ENCODE peak calls at places on chromosomes 11 and 22, in nine cellular contexts. One of them, this sample, is unnamed.

GRCh38 chr22:17716529-17716928 is 57.7 kb downstream of the BID start:
- DNase-seq in lower lobe of right lung: no peak
- DNase-seq in M059J: no peak
- DNase-seq in cortex of kidney: no peak
- DNase-seq in activated CD4-positive, alpha-beta T cell treated with anti-CD3 and anti-CD28 coated beads, Interleukin-2, amount 50 U/mL, for 48 hours: no peak
- DNase-seq in SK-MEL-5: no peak
- DNase-seq in activated T-cell treated with anti-CD3 and anti-CD28 coated beads for 24 hours: no peak
- DNase-seq in stimulated activated CD4-positive, alpha-beta T cell treated with anti-CD3 and anti-CD28 coated beads, Interleukin-4, amount 100 ng/mL, for 4 hours: no peak
- DNase-seq in anterior cingulate cortex: no peak
- DNase-seq in this sample: no peak

GRCh38 chr11:65378208-65378927 is 4.1 kb downstream of the SLC25A45 start:
- DNase-seq in lower lobe of right lung: no peak
- DNase-seq in M059J: no peak
- DNase-seq in cortex of kidney: no peak
- DNase-seq in activated CD4-positive, alpha-beta T cell treated with anti-CD3 and anti-CD28 coated beads, Interleukin-2, amount 50 U/mL, for 48 hours: no peak
- DNase-seq in SK-MEL-5: no peak
- DNase-seq in activated T-cell treated with anti-CD3 and anti-CD28 coated beads for 24 hours: no peak
- DNase-seq in stimulated activated CD4-positive, alpha-beta T cell treated with anti-CD3 and anti-CD28 coated beads, Interleukin-4, amount 100 ng/mL, for 4 hours: no peak
- DNase-seq in anterior cingulate cortex: no peak
- DNase-seq in this sample: no peak

GRCh38 chr11:12284321-12285050 is 92.9 kb upstream of the PARVA start:
- DNase-seq in lower lobe of right lung: no peak
- DNase-seq in M059J: peak; percentile 85
- DNase-seq in cortex of kidney: no peak
- DNase-seq in activated CD4-positive, alpha-beta T cell treated with anti-CD3 and anti-CD28 coated beads, Interleukin-2, amount 50 U/mL, for 48 hours: no peak
- DNase-seq in SK-MEL-5: no peak
- DNase-seq in activated T-cell treated with anti-CD3 and anti-CD28 coated beads for 24 hours: no peak
- DNase-seq in stimulated activated CD4-positive, alpha-beta T cell treated with anti-CD3 and anti-CD28 coated beads, Interleukin-4, amount 100 ng/mL, for 4 hours: no peak
- DNase-seq in anterior cingulate cortex: no peak
- DNase-seq in this sample: peak; percentile 73

GRCh38 chr11:98365941-98366340 is 654.8 kb upstream of the CNTN5 start:
- DNase-seq in lower lobe of right lung: no peak
- DNase-seq in M059J: no peak
- DNase-seq in cortex of kidney: no peak
- DNase-seq in activated CD4-positive, alpha-beta T cell treated with anti-CD3 and anti-CD28 coated beads, Interleukin-2, amount 50 U/mL, for 48 hours: no peak
- DNase-seq in SK-MEL-5: no peak
- DNase-seq in activated T-cell treated with anti-CD3 and anti-CD28 coated beads for 24 hours: no peak
- DNase-seq in stimulated activated CD4-positive, alpha-beta T cell treated with anti-CD3 and anti-CD28 coated beads, Interleukin-4, amount 100 ng/mL, for 4 hours: no peak
- DNase-seq in anterior cingulate cortex: no peak
- DNase-seq in this sample: no peak

GRCh38 chr22:24183321-24184031 is 2.2 kb downstream of the SUSD2 start:
- DNase-seq in lower lobe of right lung: peak; percentile 62
- DNase-seq in M059J: no peak
- DNase-seq in cortex of kidney: no peak
- DNase-seq in activated CD4-positive, alpha-beta T cell treated with anti-CD3 and anti-CD28 coated beads, Interleukin-2, amount 50 U/mL, for 48 hours: no peak
- DNase-seq in SK-MEL-5: no peak
- DNase-seq in activated T-cell treated with anti-CD3 and anti-CD28 coated beads for 24 hours: no peak
- DNase-seq in stimulated activated CD4-positive, alpha-beta T cell treated with anti-CD3 and anti-CD28 coated beads, Interleukin-4, amount 100 ng/mL, for 4 hours: no peak
- DNase-seq in anterior cingulate cortex: no peak
- DNase-seq in this sample: no peak

GRCh38 chr11:130068986-130069683 is 559 bp upstream of the APLP2 start:
- DNase-seq in lower lobe of right lung: no peak
- DNase-seq in M059J: peak; percentile 92
- DNase-seq in cortex of kidney: no peak
- DNase-seq in activated CD4-positive, alpha-beta T cell treated with anti-CD3 and anti-CD28 coated beads, Interleukin-2, amount 50 U/mL, for 48 hours: no peak
- DNase-seq in SK-MEL-5: peak; percentile 58
- DNase-seq in activated T-cell treated with anti-CD3 and anti-CD28 coated beads for 24 hours: no peak
- DNase-seq in stimulated activated CD4-positive, alpha-beta T cell treated with anti-CD3 and anti-CD28 coated beads, Interleukin-4, amount 100 ng/mL, for 4 hours: no peak
- DNase-seq in anterior cingulate cortex: peak; percentile 47
- DNase-seq in this sample: peak; percentile 88

GRCh38 chr22:30178180-30179126 is 68.1 kb downstream of the LIF start:
- DNase-seq in lower lobe of right lung: no peak
- DNase-seq in M059J: no peak
- DNase-seq in cortex of kidney: no peak
- DNase-seq in activated CD4-positive, alpha-beta T cell treated with anti-CD3 and anti-CD28 coated beads, Interleukin-2, amount 50 U/mL, for 48 hours: peak; percentile 60
- DNase-seq in SK-MEL-5: peak; percentile 49
- DNase-seq in activated T-cell treated with anti-CD3 and anti-CD28 coated beads for 24 hours: peak; percentile 59
- DNase-seq in stimulated activated CD4-positive, alpha-beta T cell treated with anti-CD3 and anti-CD28 coated beads, Interleukin-4, amount 100 ng/mL, for 4 hours: peak; percentile 38
- DNase-seq in anterior cingulate cortex: no peak
- DNase-seq in this sample: no peak

GRCh38 chr11:96155627-96156378 is 187.2 kb downstream of the MAML2 start:
- DNase-seq in lower lobe of right lung: peak; percentile 61
- DNase-seq in M059J: peak; percentile 98
- DNase-seq in cortex of kidney: no peak
- DNase-seq in activated CD4-positive, alpha-beta T cell treated with anti-CD3 and anti-CD28 coated beads, Interleukin-2, amount 50 U/mL, for 48 hours: peak; percentile 77
- DNase-seq in SK-MEL-5: peak; percentile 89
- DNase-seq in activated T-cell treated with anti-CD3 and anti-CD28 coated beads for 24 hours: peak; percentile 53
- DNase-seq in stimulated activated CD4-positive, alpha-beta T cell treated with anti-CD3 and anti-CD28 coated beads, Interleukin-4, amount 100 ng/mL, for 4 hours: peak; percentile 51
- DNase-seq in anterior cingulate cortex: no peak
- DNase-seq in this sample: peak; percentile 96

GRCh38 chr22:42440728-42441127 is 8.5 kb upstream of the NFAM1 start:
- DNase-seq in lower lobe of right lung: no peak
- DNase-seq in M059J: no peak
- DNase-seq in cortex of kidney: no peak
- DNase-seq in activated CD4-positive, alpha-beta T cell treated with anti-CD3 and anti-CD28 coated beads, Interleukin-2, amount 50 U/mL, for 48 hours: no peak
- DNase-seq in SK-MEL-5: no peak
- DNase-seq in activated T-cell treated with anti-CD3 and anti-CD28 coated beads for 24 hours: no peak
- DNase-seq in stimulated activated CD4-positive, alpha-beta T cell treated with anti-CD3 and anti-CD28 coated beads, Interleukin-4, amount 100 ng/mL, for 4 hours: no peak
- DNase-seq in anterior cingulate cortex: no peak
- DNase-seq in this sample: no peak

GRCh38 chr11:93904711-93905110 is 54.3 kb upstream of the VSTM5 start:
- DNase-seq in lower lobe of right lung: no peak
- DNase-seq in M059J: peak; percentile 51
- DNase-seq in cortex of kidney: no peak
- DNase-seq in activated CD4-positive, alpha-beta T cell treated with anti-CD3 and anti-CD28 coated beads, Interleukin-2, amount 50 U/mL, for 48 hours: no peak
- DNase-seq in SK-MEL-5: no peak
- DNase-seq in activated T-cell treated with anti-CD3 and anti-CD28 coated beads for 24 hours: no peak
- DNase-seq in stimulated activated CD4-positive, alpha-beta T cell treated with anti-CD3 and anti-CD28 coated beads, Interleukin-4, amount 100 ng/mL, for 4 hours: no peak
- DNase-seq in anterior cingulate cortex: no peak
- DNase-seq in this sample: no peak

GRCh38 chr22:36152088-36152487 is 8.5 kb downstream of the APOL3 start:
- DNase-seq in lower lobe of right lung: no peak
- DNase-seq in M059J: no peak
- DNase-seq in cortex of kidney: no peak
- DNase-seq in activated CD4-positive, alpha-beta T cell treated with anti-CD3 and anti-CD28 coated beads, Interleukin-2, amount 50 U/mL, for 48 hours: no peak
- DNase-seq in SK-MEL-5: no peak
- DNase-seq in activated T-cell treated with anti-CD3 and anti-CD28 coated beads for 24 hours: no peak
- DNase-seq in stimulated activated CD4-positive, alpha-beta T cell treated with anti-CD3 and anti-CD28 coated beads, Interleukin-4, amount 100 ng/mL, for 4 hours: no peak
- DNase-seq in anterior cingulate cortex: no peak
- DNase-seq in this sample: no peak

GRCh38 chr11:117185739-117186430 is 7.3 kb downstream of the SIDT2 start:
- DNase-seq in lower lobe of right lung: peak; percentile 27
- DNase-seq in M059J: no peak
- DNase-seq in cortex of kidney: no peak
- DNase-seq in activated CD4-positive, alpha-beta T cell treated with anti-CD3 and anti-CD28 coated beads, Interleukin-2, amount 50 U/mL, for 48 hours: no peak
- DNase-seq in SK-MEL-5: no peak
- DNase-seq in activated T-cell treated with anti-CD3 and anti-CD28 coated beads for 24 hours: no peak
- DNase-seq in stimulated activated CD4-positive, alpha-beta T cell treated with anti-CD3 and anti-CD28 coated beads, Interleukin-4, amount 100 ng/mL, for 4 hours: no peak
- DNase-seq in anterior cingulate cortex: no peak
- DNase-seq in this sample: no peak

GRCh38 chr22:40196628-40197027 is 18.9 kb downstream of the TNRC6B start:
- DNase-seq in lower lobe of right lung: no peak
- DNase-seq in M059J: peak; percentile 93
- DNase-seq in cortex of kidney: no peak
- DNase-seq in activated CD4-positive, alpha-beta T cell treated with anti-CD3 and anti-CD28 coated beads, Interleukin-2, amount 50 U/mL, for 48 hours: peak; percentile 41
- DNase-seq in SK-MEL-5: no peak
- DNase-seq in activated T-cell treated with anti-CD3 and anti-CD28 coated beads for 24 hours: peak; percentile 53
- DNase-seq in stimulated activated CD4-positive, alpha-beta T cell treated with anti-CD3 and anti-CD28 coated beads, Interleukin-4, amount 100 ng/mL, for 4 hours: peak; percentile 23
- DNase-seq in anterior cingulate cortex: no peak
- DNase-seq in this sample: peak; percentile 94

GRCh38 chr11:67551127-67551526 is 27.9 kb upstream of the CABP2 start:
- DNase-seq in lower lobe of right lung: no peak
- DNase-seq in M059J: no peak
- DNase-seq in cortex of kidney: no peak
- DNase-seq in activated CD4-positive, alpha-beta T cell treated with anti-CD3 and anti-CD28 coated beads, Interleukin-2, amount 50 U/mL, for 48 hours: no peak
- DNase-seq in SK-MEL-5: no peak
- DNase-seq in activated T-cell treated with anti-CD3 and anti-CD28 coated beads for 24 hours: no peak
- DNase-seq in stimulated activated CD4-positive, alpha-beta T cell treated with anti-CD3 and anti-CD28 coated beads, Interleukin-4, amount 100 ng/mL, for 4 hours: no peak
- DNase-seq in anterior cingulate cortex: no peak
- DNase-seq in this sample: no peak

GRCh38 chr22:42969348-42969975 is 45.5 kb downstream of the PACSIN2 start:
- DNase-seq in lower lobe of right lung: no peak
- DNase-seq in M059J: no peak
- DNase-seq in cortex of kidney: no peak
- DNase-seq in activated CD4-positive, alpha-beta T cell treated with anti-CD3 and anti-CD28 coated beads, Interleukin-2, amount 50 U/mL, for 48 hours: no peak
- DNase-seq in SK-MEL-5: no peak
- DNase-seq in activated T-cell treated with anti-CD3 and anti-CD28 coated beads for 24 hours: no peak
- DNase-seq in stimulated activated CD4-positive, alpha-beta T cell treated with anti-CD3 and anti-CD28 coated beads, Interleukin-4, amount 100 ng/mL, for 4 hours: no peak
- DNase-seq in anterior cingulate cortex: no peak
- DNase-seq in this sample: peak; percentile 80

GRCh38 chr11:16891964-16892363 is 122.2 kb downstream of the PLEKHA7 start:
- DNase-seq in lower lobe of right lung: no peak
- DNase-seq in M059J: peak; percentile 95
- DNase-seq in cortex of kidney: no peak
- DNase-seq in activated CD4-positive, alpha-beta T cell treated with anti-CD3 and anti-CD28 coated beads, Interleukin-2, amount 50 U/mL, for 48 hours: no peak
- DNase-seq in SK-MEL-5: peak; percentile 57
- DNase-seq in activated T-cell treated with anti-CD3 and anti-CD28 coated beads for 24 hours: no peak
- DNase-seq in stimulated activated CD4-positive, alpha-beta T cell treated with anti-CD3 and anti-CD28 coated beads, Interleukin-4, amount 100 ng/mL, for 4 hours: no peak
- DNase-seq in anterior cingulate cortex: no peak
- DNase-seq in this sample: peak; percentile 74

GRCh38 chr11:65586247-65586630 is 9.4 kb downstream of the KCNK7 start:
- DNase-seq in lower lobe of right lung: no peak
- DNase-seq in M059J: no peak
- DNase-seq in cortex of kidney: no peak
- DNase-seq in activated CD4-positive, alpha-beta T cell treated with anti-CD3 and anti-CD28 coated beads, Interleukin-2, amount 50 U/mL, for 48 hours: no peak
- DNase-seq in SK-MEL-5: no peak
- DNase-seq in activated T-cell treated with anti-CD3 and anti-CD28 coated beads for 24 hours: no peak
- DNase-seq in stimulated activated CD4-positive, alpha-beta T cell treated with anti-CD3 and anti-CD28 coated beads, Interleukin-4, amount 100 ng/mL, for 4 hours: no peak
- DNase-seq in anterior cingulate cortex: no peak
- DNase-seq in this sample: no peak

GRCh38 chr22:42176271-42176670 is 45.7 kb upstream of the CYP2D6 start:
- DNase-seq in lower lobe of right lung: no peak
- DNase-seq in M059J: no peak
- DNase-seq in cortex of kidney: no peak
- DNase-seq in activated CD4-positive, alpha-beta T cell treated with anti-CD3 and anti-CD28 coated beads, Interleukin-2, amount 50 U/mL, for 48 hours: no peak
- DNase-seq in SK-MEL-5: no peak
- DNase-seq in activated T-cell treated with anti-CD3 and anti-CD28 coated beads for 24 hours: no peak
- DNase-seq in stimulated activated CD4-positive, alpha-beta T cell treated with anti-CD3 and anti-CD28 coated beads, Interleukin-4, amount 100 ng/mL, for 4 hours: no peak
- DNase-seq in anterior cingulate cortex: no peak
- DNase-seq in this sample: no peak

GRCh38 chr22:19359554-19360299 is 68.2 kb upstream of the CLTCL1 start:
- DNase-seq in lower lobe of right lung: no peak
- DNase-seq in M059J: no peak
- DNase-seq in cortex of kidney: no peak
- DNase-seq in activated CD4-positive, alpha-beta T cell treated with anti-CD3 and anti-CD28 coated beads, Interleukin-2, amount 50 U/mL, for 48 hours: no peak
- DNase-seq in SK-MEL-5: no peak
- DNase-seq in activated T-cell treated with anti-CD3 and anti-CD28 coated beads for 24 hours: no peak
- DNase-seq in stimulated activated CD4-positive, alpha-beta T cell treated with anti-CD3 and anti-CD28 coated beads, Interleukin-4, amount 100 ng/mL, for 4 hours: no peak
- DNase-seq in anterior cingulate cortex: no peak
- DNase-seq in this sample: no peak

GRCh38 chr11:18384157-18384641 is 10.2 kb upstream of the LDHA start:
- DNase-seq in lower lobe of right lung: no peak
- DNase-seq in M059J: peak; percentile 98
- DNase-seq in cortex of kidney: no peak
- DNase-seq in activated CD4-positive, alpha-beta T cell treated with anti-CD3 and anti-CD28 coated beads, Interleukin-2, amount 50 U/mL, for 48 hours: no peak
- DNase-seq in SK-MEL-5: peak; percentile 78
- DNase-seq in activated T-cell treated with anti-CD3 and anti-CD28 coated beads for 24 hours: no peak
- DNase-seq in stimulated activated CD4-positive, alpha-beta T cell treated with anti-CD3 and anti-CD28 coated beads, Interleukin-4, amount 100 ng/mL, for 4 hours: no peak
- DNase-seq in anterior cingulate cortex: no peak
- DNase-seq in this sample: peak; percentile 85

GRCh38 chr22:20057596-20058268 is 22.3 kb upstream of the DGCR8 start:
- DNase-seq in lower lobe of right lung: no peak
- DNase-seq in M059J: no peak
- DNase-seq in cortex of kidney: no peak
- DNase-seq in activated CD4-positive, alpha-beta T cell treated with anti-CD3 and anti-CD28 coated beads, Interleukin-2, amount 50 U/mL, for 48 hours: no peak
- DNase-seq in SK-MEL-5: no peak
- DNase-seq in activated T-cell treated with anti-CD3 and anti-CD28 coated beads for 24 hours: no peak
- DNase-seq in stimulated activated CD4-positive, alpha-beta T cell treated with anti-CD3 and anti-CD28 coated beads, Interleukin-4, amount 100 ng/mL, for 4 hours: no peak
- DNase-seq in anterior cingulate cortex: no peak
- DNase-seq in this sample: no peak

GRCh38 chr11:10397226-10397987 is 57.7 kb upstream of the AMPD3 start:
- DNase-seq in lower lobe of right lung: no peak
- DNase-seq in M059J: peak; percentile 52
- DNase-seq in cortex of kidney: no peak
- DNase-seq in activated CD4-positive, alpha-beta T cell treated with anti-CD3 and anti-CD28 coated beads, Interleukin-2, amount 50 U/mL, for 48 hours: no peak
- DNase-seq in SK-MEL-5: no peak
- DNase-seq in activated T-cell treated with anti-CD3 and anti-CD28 coated beads for 24 hours: no peak
- DNase-seq in stimulated activated CD4-positive, alpha-beta T cell treated with anti-CD3 and anti-CD28 coated beads, Interleukin-4, amount 100 ng/mL, for 4 hours: no peak
- DNase-seq in anterior cingulate cortex: no peak
- DNase-seq in this sample: peak; percentile 46

GRCh38 chr11:75850787-75851186 is 35.8 kb downstream of the UVRAG start:
- DNase-seq in lower lobe of right lung: no peak
- DNase-seq in M059J: no peak
- DNase-seq in cortex of kidney: no peak
- DNase-seq in activated CD4-positive, alpha-beta T cell treated with anti-CD3 and anti-CD28 coated beads, Interleukin-2, amount 50 U/mL, for 48 hours: no peak
- DNase-seq in SK-MEL-5: no peak
- DNase-seq in activated T-cell treated with anti-CD3 and anti-CD28 coated beads for 24 hours: no peak
- DNase-seq in stimulated activated CD4-positive, alpha-beta T cell treated with anti-CD3 and anti-CD28 coated beads, Interleukin-4, amount 100 ng/mL, for 4 hours: no peak
- DNase-seq in anterior cingulate cortex: no peak
- DNase-seq in this sample: no peak

GRCh38 chr22:40008726-40009125 is 14.0 kb downstream of the FAM83F start:
- DNase-seq in lower lobe of right lung: no peak
- DNase-seq in M059J: peak; percentile 32
- DNase-seq in cortex of kidney: no peak
- DNase-seq in activated CD4-positive, alpha-beta T cell treated with anti-CD3 and anti-CD28 coated beads, Interleukin-2, amount 50 U/mL, for 48 hours: no peak
- DNase-seq in SK-MEL-5: no peak
- DNase-seq in activated T-cell treated with anti-CD3 and anti-CD28 coated beads for 24 hours: no peak
- DNase-seq in stimulated activated CD4-positive, alpha-beta T cell treated with anti-CD3 and anti-CD28 coated beads, Interleukin-4, amount 100 ng/mL, for 4 hours: no peak
- DNase-seq in anterior cingulate cortex: no peak
- DNase-seq in this sample: peak; percentile 28

GRCh38 chr11:129968611-129969419 is 33.8 kb downstream of the PRDM10 start:
- DNase-seq in lower lobe of right lung: no peak
- DNase-seq in M059J: no peak
- DNase-seq in cortex of kidney: no peak
- DNase-seq in activated CD4-positive, alpha-beta T cell treated with anti-CD3 and anti-CD28 coated beads, Interleukin-2, amount 50 U/mL, for 48 hours: no peak
- DNase-seq in SK-MEL-5: no peak
- DNase-seq in activated T-cell treated with anti-CD3 and anti-CD28 coated beads for 24 hours: no peak
- DNase-seq in stimulated activated CD4-positive, alpha-beta T cell treated with anti-CD3 and anti-CD28 coated beads, Interleukin-4, amount 100 ng/mL, for 4 hours: no peak
- DNase-seq in anterior cingulate cortex: no peak
- DNase-seq in this sample: no peak

GRCh38 chr22:38513063-38513462 is 7.0 kb upstream of the DDX17 start:
- DNase-seq in lower lobe of right lung: no peak
- DNase-seq in M059J: no peak
- DNase-seq in cortex of kidney: no peak
- DNase-seq in activated CD4-positive, alpha-beta T cell treated with anti-CD3 and anti-CD28 coated beads, Interleukin-2, amount 50 U/mL, for 48 hours: peak; percentile 17
- DNase-seq in SK-MEL-5: no peak
- DNase-seq in activated T-cell treated with anti-CD3 and anti-CD28 coated beads for 24 hours: no peak
- DNase-seq in stimulated activated CD4-positive, alpha-beta T cell treated with anti-CD3 and anti-CD28 coated beads, Interleukin-4, amount 100 ng/mL, for 4 hours: peak; percentile 26
- DNase-seq in anterior cingulate cortex: no peak
- DNase-seq in this sample: no peak

GRCh38 chr11:6390718-6391547 is 659 bp downstream of the SMPD1 start:
- DNase-seq in lower lobe of right lung: no peak
- DNase-seq in M059J: no peak
- DNase-seq in cortex of kidney: no peak
- DNase-seq in activated CD4-positive, alpha-beta T cell treated with anti-CD3 and anti-CD28 coated beads, Interleukin-2, amount 50 U/mL, for 48 hours: no peak
- DNase-seq in SK-MEL-5: no peak
- DNase-seq in activated T-cell treated with anti-CD3 and anti-CD28 coated beads for 24 hours: no peak
- DNase-seq in stimulated activated CD4-positive, alpha-beta T cell treated with anti-CD3 and anti-CD28 coated beads, Interleukin-4, amount 100 ng/mL, for 4 hours: no peak
- DNase-seq in anterior cingulate cortex: no peak
- DNase-seq in this sample: no peak

GRCh38 chr22:19036523-19037273 is 85.5 kb downstream of the DGCR2 start:
- DNase-seq in lower lobe of right lung: peak; percentile 38
- DNase-seq in M059J: peak; percentile 24
- DNase-seq in cortex of kidney: no peak
- DNase-seq in activated CD4-positive, alpha-beta T cell treated with anti-CD3 and anti-CD28 coated beads, Interleukin-2, amount 50 U/mL, for 48 hours: no peak
- DNase-seq in SK-MEL-5: peak; percentile 31
- DNase-seq in activated T-cell treated with anti-CD3 and anti-CD28 coated beads for 24 hours: no peak
- DNase-seq in stimulated activated CD4-positive, alpha-beta T cell treated with anti-CD3 and anti-CD28 coated beads, Interleukin-4, amount 100 ng/mL, for 4 hours: no peak
- DNase-seq in anterior cingulate cortex: no peak
- DNase-seq in this sample: peak; percentile 22

GRCh38 chr22:50171319-50171964 is 911 bp downstream of the PANX2 start:
- DNase-seq in lower lobe of right lung: no peak
- DNase-seq in M059J: no peak
- DNase-seq in cortex of kidney: no peak
- DNase-seq in activated CD4-positive, alpha-beta T cell treated with anti-CD3 and anti-CD28 coated beads, Interleukin-2, amount 50 U/mL, for 48 hours: no peak
- DNase-seq in SK-MEL-5: no peak
- DNase-seq in activated T-cell treated with anti-CD3 and anti-CD28 coated beads for 24 hours: no peak
- DNase-seq in stimulated activated CD4-positive, alpha-beta T cell treated with anti-CD3 and anti-CD28 coated beads, Interleukin-4, amount 100 ng/mL, for 4 hours: no peak
- DNase-seq in anterior cingulate cortex: no peak
- DNase-seq in this sample: no peak

GRCh38 chr11:64539711-64540420 is 51.2 kb upstream of the SLC22A12 start:
- DNase-seq in lower lobe of right lung: no peak
- DNase-seq in M059J: no peak
- DNase-seq in cortex of kidney: no peak
- DNase-seq in activated CD4-positive, alpha-beta T cell treated with anti-CD3 and anti-CD28 coated beads, Interleukin-2, amount 50 U/mL, for 48 hours: no peak
- DNase-seq in SK-MEL-5: no peak
- DNase-seq in activated T-cell treated with anti-CD3 and anti-CD28 coated beads for 24 hours: no peak
- DNase-seq in stimulated activated CD4-positive, alpha-beta T cell treated with anti-CD3 and anti-CD28 coated beads, Interleukin-4, amount 100 ng/mL, for 4 hours: no peak
- DNase-seq in anterior cingulate cortex: no peak
- DNase-seq in this sample: no peak

GRCh38 chr11:110472858-110473257 is 43.1 kb downstream of the FDX1 start:
- DNase-seq in lower lobe of right lung: no peak
- DNase-seq in M059J: peak; percentile 46
- DNase-seq in cortex of kidney: no peak
- DNase-seq in activated CD4-positive, alpha-beta T cell treated with anti-CD3 and anti-CD28 coated beads, Interleukin-2, amount 50 U/mL, for 48 hours: no peak
- DNase-seq in SK-MEL-5: no peak
- DNase-seq in activated T-cell treated with anti-CD3 and anti-CD28 coated beads for 24 hours: no peak
- DNase-seq in stimulated activated CD4-positive, alpha-beta T cell treated with anti-CD3 and anti-CD28 coated beads, Interleukin-4, amount 100 ng/mL, for 4 hours: no peak
- DNase-seq in anterior cingulate cortex: no peak
- DNase-seq in this sample: peak; percentile 48